ENCODE peak calls at places on chromosomes 11 and 22, in five cellular contexts. A, H, W, R and K are unnamed samples.

GRCh38 chr11:36375348-36376314 is 79.5 kb downstream of the PRR5L start:
- DNase-seq in A (no peak), H (no peak), W (no peak), R (no peak), K (no peak)

GRCh38 chr11:123561046-123561781 is 93.2 kb downstream of the SCN3B start:
- DNase-seq in A (no peak), H (peak; percentile 40), W (no peak), R (no peak), K (no peak)

GRCh38 chr11:2704896-2705606 is 5.3 kb upstream of the KCNQ1OT1 start:
- DNase-seq in A (no peak), H (no peak), W (no peak), R (no peak), K (no peak)

GRCh38 chr11:132125855-132126841 is 755.7 kb downstream of the NTM start:
- DNase-seq in A (no peak), H (peak; percentile 39), W (no peak), R (peak; percentile 14), K (no peak)

GRCh38 chr22:36417281-36417686 is 29.5 kb upstream of the MYH9 start:
- DNase-seq in A (no peak), H (no peak), W (no peak), R (no peak), K (peak; percentile 26)

GRCh38 chr22:30047364-30047738 is 32.9 kb upstream of the HORMAD2 start:
- DNase-seq in A (no peak), H (peak; percentile 20), W (no peak), R (no peak), K (no peak)

GRCh38 chr22:37244114-37244921 is at the start of gene RAC2:
- DNase-seq in A (peak; percentile 34), H (peak; percentile 82), W (peak; percentile 83), R (no peak), K (peak; percentile 61)

GRCh38 chr11:134071766-134072403 is 3.0 kb downstream of the JAM3 start:
- DNase-seq in A (no peak), H (no peak), W (no peak), R (no peak), K (no peak)

GRCh38 chr22:47221840-47222615 is 459.6 kb downstream of the TBC1D22A start:
- DNase-seq in A (no peak), H (no peak), W (no peak), R (no peak), K (no peak)